ENCODE peak calls at places on chromosomes 16 and 17, in six cellular contexts. One of them, this sample, is unnamed.

GRCh38 chr17:1197781-1198490 is 18.2 kb upstream of the ABR start:
- DNase-seq in mesothelial cell of epicardium: no peak
- DNase-seq in HFFc6: no peak
- DNase-seq in fibroblast of mammary gland: no peak
- DNase-seq in fibroblast of the aortic adventitia: no peak
- DNase-seq in lower leg skin: peak; percentile 96
- DNase-seq in this sample: peak; percentile 58

GRCh38 chr16:77236063-77236511 is 36.9 kb downstream of the SYCE1L start:
- DNase-seq in lower leg skin: peak; percentile 97
- DNase-seq in mesothelial cell of epicardium: peak; percentile 95
- DNase-seq in fibroblast of the aortic adventitia: peak; percentile 83
- DNase-seq in fibroblast of mammary gland: peak; percentile 77
- DNase-seq in HFFc6: peak; percentile 76
- DNase-seq in this sample: peak; percentile 75

GRCh38 chr16:66363196-66363777 is 3.2 kb upstream of the CDH5 start:
- DNase-seq in fibroblast of mammary gland: no peak
- DNase-seq in HFFc6: no peak
- DNase-seq in mesothelial cell of epicardium: no peak
- DNase-seq in fibroblast of the aortic adventitia: no peak
- DNase-seq in lower leg skin: no peak
- DNase-seq in this sample: no peak

GRCh38 chr17:1697681-1698080 is 12.5 kb downstream of the TLCD2 start:
- DNase-seq in HFFc6: no peak
- DNase-seq in lower leg skin: no peak
- DNase-seq in fibroblast of the aortic adventitia: no peak
- DNase-seq in mesothelial cell of epicardium: no peak
- DNase-seq in fibroblast of mammary gland: no peak
- DNase-seq in this sample: no peak

GRCh38 chr17:49585422-49586027 is 9.9 kb downstream of the NXPH3 start:
- DNase-seq in fibroblast of mammary gland: no peak
- DNase-seq in HFFc6: no peak
- DNase-seq in mesothelial cell of epicardium: no peak
- DNase-seq in fibroblast of the aortic adventitia: no peak
- DNase-seq in lower leg skin: no peak
- DNase-seq in this sample: no peak

GRCh38 chr17:49616086-49616485 is 40.4 kb downstream of the NXPH3 start:
- DNase-seq in fibroblast of mammary gland: peak; percentile 22
- DNase-seq in HFFc6: no peak
- DNase-seq in fibroblast of the aortic adventitia: peak; percentile 32
- DNase-seq in lower leg skin: no peak
- DNase-seq in mesothelial cell of epicardium: no peak
- DNase-seq in this sample: no peak

GRCh38 chr17:1629647-1630310 is 1.1 kb upstream of the SLC43A2 start:
- DNase-seq in mesothelial cell of epicardium: no peak
- DNase-seq in lower leg skin: no peak
- DNase-seq in HFFc6: no peak
- DNase-seq in fibroblast of mammary gland: peak; percentile 31
- DNase-seq in fibroblast of the aortic adventitia: peak; percentile 35
- DNase-seq in this sample: peak; percentile 72

GRCh38 chr16:6749714-6750113 is 582.9 kb upstream of the RBFOX1 start:
- DNase-seq in mesothelial cell of epicardium: no peak
- DNase-seq in fibroblast of mammary gland: no peak
- DNase-seq in HFFc6: no peak
- DNase-seq in fibroblast of the aortic adventitia: no peak
- DNase-seq in lower leg skin: no peak
- DNase-seq in this sample: no peak

GRCh38 chr16:57091990-57092785 is at the start of gene CPNE2:
- DNase-seq in HFFc6: no peak
- DNase-seq in mesothelial cell of epicardium: peak; percentile 72
- DNase-seq in fibroblast of mammary gland: peak; percentile 17
- DNase-seq in fibroblast of the aortic adventitia: peak; percentile 29
- DNase-seq in lower leg skin: peak; percentile 91
- DNase-seq in this sample: peak; percentile 52

GRCh38 chr16:52805559-52806168 is 247.0 kb downstream of the CHD9NB start:
- DNase-seq in mesothelial cell of epicardium: no peak
- DNase-seq in fibroblast of mammary gland: no peak
- DNase-seq in fibroblast of the aortic adventitia: no peak
- DNase-seq in HFFc6: no peak
- DNase-seq in lower leg skin: no peak
- DNase-seq in this sample: no peak

GRCh38 chr17:80827646-80828643 is 163.7 kb upstream of the CHMP6 start:
- DNase-seq in fibroblast of the aortic adventitia: no peak
- DNase-seq in mesothelial cell of epicardium: no peak
- DNase-seq in lower leg skin: no peak
- DNase-seq in HFFc6: no peak
- DNase-seq in fibroblast of mammary gland: peak; percentile 21
- DNase-seq in this sample: no peak

GRCh38 chr17:37179893-37180292 is 195.9 kb upstream of the C17orf78 start:
- DNase-seq in mesothelial cell of epicardium: no peak
- DNase-seq in lower leg skin: no peak
- DNase-seq in HFFc6: peak; percentile 63
- DNase-seq in fibroblast of mammary gland: peak; percentile 75
- DNase-seq in fibroblast of the aortic adventitia: peak; percentile 55
- DNase-seq in this sample: no peak

GRCh38 chr16:54027126-54027922 is 259.3 kb downstream of the IRX3 start:
- DNase-seq in HFFc6: peak; percentile 72
- DNase-seq in mesothelial cell of epicardium: no peak
- DNase-seq in fibroblast of mammary gland: peak; percentile 47
- DNase-seq in fibroblast of the aortic adventitia: peak; percentile 87
- DNase-seq in lower leg skin: no peak
- DNase-seq in this sample: no peak

GRCh38 chr17:33469911-33470310 is 176.8 kb upstream of the ASIC2 start:
- DNase-seq in fibroblast of mammary gland: peak; percentile 91
- DNase-seq in lower leg skin: no peak
- DNase-seq in fibroblast of the aortic adventitia: peak; percentile 5
- DNase-seq in HFFc6: peak; percentile 38
- DNase-seq in mesothelial cell of epicardium: no peak
- DNase-seq in this sample: no peak

GRCh38 chr17:70022175-70022574 is 52.9 kb upstream of the KCNJ16 start:
- DNase-seq in fibroblast of mammary gland: no peak
- DNase-seq in lower leg skin: no peak
- DNase-seq in HFFc6: peak; percentile 1
- DNase-seq in fibroblast of the aortic adventitia: peak; percentile 11
- DNase-seq in mesothelial cell of epicardium: no peak
- DNase-seq in this sample: no peak

GRCh38 chr16:70730944-70731343 is 45.1 kb upstream of the MTSS2 start:
- DNase-seq in mesothelial cell of epicardium: no peak
- DNase-seq in fibroblast of the aortic adventitia: no peak
- DNase-seq in HFFc6: no peak
- DNase-seq in lower leg skin: no peak
- DNase-seq in fibroblast of mammary gland: no peak
- DNase-seq in this sample: no peak

GRCh38 chr17:62597920-62598319 is 29.6 kb upstream of the MRC2 start:
- DNase-seq in lower leg skin: no peak
- DNase-seq in HFFc6: peak; percentile 28
- DNase-seq in fibroblast of mammary gland: peak; percentile 80
- DNase-seq in fibroblast of the aortic adventitia: peak; percentile 68
- DNase-seq in mesothelial cell of epicardium: no peak
- DNase-seq in this sample: no peak

GRCh38 chr17:60188727-60189126 is 39.0 kb downstream of the CA4 start:
- DNase-seq in fibroblast of the aortic adventitia: no peak
- DNase-seq in HFFc6: no peak
- DNase-seq in mesothelial cell of epicardium: no peak
- DNase-seq in fibroblast of mammary gland: no peak
- DNase-seq in lower leg skin: no peak
- DNase-seq in this sample: no peak

GRCh38 chr17:36486204-36487194 is at the start of gene ZNHIT3:
- DNase-seq in fibroblast of mammary gland: peak; percentile 94
- DNase-seq in HFFc6: peak; percentile 91
- DNase-seq in mesothelial cell of epicardium: peak; percentile 85
- DNase-seq in lower leg skin: peak; percentile 98
- DNase-seq in fibroblast of the aortic adventitia: peak; percentile 94
- DNase-seq in this sample: peak; percentile 80

GRCh38 chr16:22670551-22670970 is 143.4 kb upstream of the HS3ST2 start:
- DNase-seq in lower leg skin: peak; percentile 85
- DNase-seq in HFFc6: no peak
- DNase-seq in fibroblast of mammary gland: no peak
- DNase-seq in mesothelial cell of epicardium: peak; percentile 38
- DNase-seq in fibroblast of the aortic adventitia: no peak
- DNase-seq in this sample: peak; percentile 29

GRCh38 chr17:50133028-50133768 is 3.2 kb upstream of the SAMD14 start:
- DNase-seq in mesothelial cell of epicardium: no peak
- DNase-seq in lower leg skin: no peak
- DNase-seq in fibroblast of mammary gland: peak; percentile 43
- DNase-seq in HFFc6: peak; percentile 58
- DNase-seq in fibroblast of the aortic adventitia: no peak
- DNase-seq in this sample: no peak

GRCh38 chr16:85231959-85232358 is 119.7 kb upstream of the CIBAR2 start:
- DNase-seq in fibroblast of the aortic adventitia: peak; percentile 89
- DNase-seq in fibroblast of mammary gland: peak; percentile 61
- DNase-seq in mesothelial cell of epicardium: no peak
- DNase-seq in HFFc6: no peak
- DNase-seq in lower leg skin: no peak
- DNase-seq in this sample: no peak

GRCh38 chr16:4414187-4414909 is 2.0 kb downstream of the CORO7 start:
- DNase-seq in fibroblast of the aortic adventitia: no peak
- DNase-seq in HFFc6: no peak
- DNase-seq in mesothelial cell of epicardium: no peak
- DNase-seq in lower leg skin: no peak
- DNase-seq in fibroblast of mammary gland: no peak
- DNase-seq in this sample: peak; percentile 29

GRCh38 chr16:77782694-77783093 is 5.7 kb upstream of the VAT1L start:
- DNase-seq in fibroblast of the aortic adventitia: peak; percentile 33
- DNase-seq in fibroblast of mammary gland: peak; percentile 46
- DNase-seq in mesothelial cell of epicardium: no peak
- DNase-seq in lower leg skin: no peak
- DNase-seq in HFFc6: no peak
- DNase-seq in this sample: no peak

GRCh38 chr17:9676742-9677387 is 31.5 kb downstream of the USP43 start:
- DNase-seq in mesothelial cell of epicardium: no peak
- DNase-seq in lower leg skin: no peak
- DNase-seq in fibroblast of the aortic adventitia: no peak
- DNase-seq in fibroblast of mammary gland: peak; percentile 89
- DNase-seq in HFFc6: peak; percentile 47
- DNase-seq in this sample: no peak

GRCh38 chr17:71975331-71975801 is 145.5 kb upstream of the SOX9 start:
- DNase-seq in fibroblast of mammary gland: peak; percentile 46
- DNase-seq in mesothelial cell of epicardium: no peak
- DNase-seq in HFFc6: peak; percentile 38
- DNase-seq in fibroblast of the aortic adventitia: peak; percentile 67
- DNase-seq in lower leg skin: peak; percentile 94
- DNase-seq in this sample: no peak

DNA sequence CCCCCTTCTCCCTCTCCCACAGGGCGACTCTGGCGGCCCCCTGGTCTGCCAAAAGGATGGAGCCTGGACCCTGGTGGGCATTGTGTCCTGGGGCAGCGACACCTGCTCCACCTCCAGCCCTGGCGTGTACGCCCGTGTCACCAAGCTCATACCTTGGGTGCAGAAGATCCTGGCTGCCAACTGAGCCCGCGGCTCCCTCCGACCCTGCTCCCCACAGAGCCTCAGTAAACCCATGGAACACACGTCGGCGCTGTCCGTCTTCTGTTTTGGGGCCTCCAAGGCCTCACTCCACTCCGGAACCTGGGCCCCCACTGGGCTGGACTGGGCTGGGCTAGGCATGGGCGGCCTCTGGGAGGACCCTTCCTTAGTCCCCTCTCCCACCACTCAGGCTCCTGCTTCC is 5.9 kb downstream of the CTRB1 start:
- DNase-seq in HFFc6: no peak
- DNase-seq in fibroblast of the aortic adventitia: no peak
- DNase-seq in fibroblast of mammary gland: no peak
- DNase-seq in lower leg skin: no peak
- DNase-seq in mesothelial cell of epicardium: no peak
- DNase-seq in this sample: no peak
- TF ChIP-seq CTCF in HFFc6: no peak
- TF ChIP-seq CTCF in fibroblast of the aortic adventitia: no peak
- TF ChIP-seq CTCF in fibroblast of mammary gland: no peak
- TF ChIP-seq CTCF in lower leg skin: no peak
- TF ChIP-seq CTCF in mesothelial cell of epicardium: no peak
- TF ChIP-seq CTCF in this sample: no peak

GRCh38 chr16:68310441-68311315 is at the start of the genes PRMT7 and SLC7A6OS:
- DNase-seq in fibroblast of the aortic adventitia: peak; percentile 81
- DNase-seq in lower leg skin: peak; percentile 97
- DNase-seq in fibroblast of mammary gland: peak; percentile 83
- DNase-seq in mesothelial cell of epicardium: peak; percentile 87
- DNase-seq in HFFc6: peak; percentile 83
- DNase-seq in this sample: peak; percentile 87
- TF ChIP-seq CTCF in fibroblast of the aortic adventitia: no peak
- TF ChIP-seq CTCF in lower leg skin: no peak
- TF ChIP-seq CTCF in fibroblast of mammary gland: no peak
- TF ChIP-seq CTCF in mesothelial cell of epicardium: peak; percentile 21
- TF ChIP-seq CTCF in HFFc6: peak; percentile 49
- TF ChIP-seq CTCF in this sample: no peak

DNA sequence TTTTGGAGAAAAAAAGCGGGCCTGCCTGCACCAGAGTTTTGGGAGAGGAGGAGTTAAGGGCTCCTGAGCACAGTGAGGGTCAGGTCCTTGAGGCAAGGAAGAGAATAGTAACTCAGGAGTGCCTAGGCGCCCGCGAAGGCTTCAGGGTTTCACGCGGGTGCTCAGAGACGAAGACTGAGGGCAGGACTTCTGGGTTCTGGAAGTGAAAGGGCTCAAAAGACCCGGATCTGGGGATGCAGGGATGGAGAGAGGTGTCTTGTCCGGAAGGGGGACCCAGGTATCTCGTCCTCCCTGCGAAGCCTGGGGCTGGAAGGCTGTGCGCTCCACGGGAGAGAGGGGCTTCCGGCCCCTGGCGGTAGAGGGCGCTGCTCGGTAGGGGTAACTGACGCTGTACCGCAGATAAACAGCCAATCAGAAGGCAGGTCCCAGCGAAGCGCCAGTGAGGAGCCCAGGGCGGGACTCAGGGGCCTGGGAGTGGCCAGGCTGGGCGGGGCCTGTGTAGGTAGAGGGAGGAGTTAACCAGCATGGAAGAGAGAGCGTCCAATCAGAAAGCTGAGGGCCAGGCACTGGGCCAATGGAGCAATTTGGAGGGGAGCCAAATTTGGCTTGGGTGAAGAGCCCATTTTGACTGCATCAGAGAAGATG is 729 bp downstream of the TGFB1I1 start:
- DNase-seq in lower leg skin: peak; percentile 98
- DNase-seq in HFFc6: peak; percentile 91
- DNase-seq in fibroblast of mammary gland: peak; percentile 94
- DNase-seq in mesothelial cell of epicardium: peak; percentile 68
- DNase-seq in fibroblast of the aortic adventitia: peak; percentile 91
- DNase-seq in this sample: no peak
- TF ChIP-seq CTCF in lower leg skin: no peak
- TF ChIP-seq CTCF in HFFc6: peak; percentile 90
- TF ChIP-seq CTCF in fibroblast of mammary gland: peak; percentile 72
- TF ChIP-seq CTCF in mesothelial cell of epicardium: peak; percentile 28
- TF ChIP-seq CTCF in fibroblast of the aortic adventitia: peak; percentile 76
- TF ChIP-seq CTCF in this sample: no peak

GRCh38 chr17:75077490-75078096 is 10.2 kb upstream of the SLC16A5 start:
- DNase-seq in mesothelial cell of epicardium: no peak
- DNase-seq in lower leg skin: no peak
- DNase-seq in fibroblast of mammary gland: no peak
- DNase-seq in HFFc6: no peak
- DNase-seq in fibroblast of the aortic adventitia: no peak
- DNase-seq in this sample: peak; percentile 53
- TF ChIP-seq CTCF in mesothelial cell of epicardium: no peak
- TF ChIP-seq CTCF in lower leg skin: no peak
- TF ChIP-seq CTCF in fibroblast of mammary gland: no peak
- TF ChIP-seq CTCF in HFFc6: peak; percentile 9
- TF ChIP-seq CTCF in fibroblast of the aortic adventitia: no peak
- TF ChIP-seq CTCF in this sample: no peak

GRCh38 chr17:48322060-48322459 is 108.0 kb downstream of the SKAP1 start:
- DNase-seq in mesothelial cell of epicardium: no peak
- DNase-seq in lower leg skin: no peak
- DNase-seq in fibroblast of the aortic adventitia: peak; percentile 18
- DNase-seq in fibroblast of mammary gland: peak; percentile 28
- DNase-seq in HFFc6: peak; percentile 6
- DNase-seq in this sample: no peak
- TF ChIP-seq CTCF in mesothelial cell of epicardium: no peak
- TF ChIP-seq CTCF in lower leg skin: no peak
- TF ChIP-seq CTCF in fibroblast of the aortic adventitia: peak; percentile 14
- TF ChIP-seq CTCF in fibroblast of mammary gland: peak; percentile 26
- TF ChIP-seq CTCF in HFFc6: peak; percentile 57
- TF ChIP-seq CTCF in this sample: no peak